ENCODE peak calls at places on chromosomes 13 and 19, in seven cellular contexts. One of them, this sample, is unnamed.

GRCh38 chr19:10669246-10669645 is 15.1 kb downstream of the ILF3 start:
- DNase-seq in pancreas: no peak
- DNase-seq in HS-27A: no peak
- DNase-seq in germinal center: no peak
- DNase-seq in natural killer cell: no peak
- DNase-seq in NCI-H748 treated with DMSO at 0.1 percent for 48 hours: no peak
- DNase-seq in choroid plexus epithelial cell: no peak
- DNase-seq in this sample: no peak

GRCh38 chr13:73341748-73342147 is 282.9 kb downstream of the KLF5 start:
- DNase-seq in pancreas: no peak
- DNase-seq in HS-27A: no peak
- DNase-seq in germinal center: no peak
- DNase-seq in natural killer cell: no peak
- DNase-seq in NCI-H748 treated with DMSO at 0.1 percent for 48 hours: no peak
- DNase-seq in choroid plexus epithelial cell: peak
- DNase-seq in this sample: no peak

GRCh38 chr19:6222884-6223283 is 56.9 kb downstream of the MLLT1 start:
- DNase-seq in pancreas: no peak
- DNase-seq in HS-27A: no peak
- DNase-seq in germinal center: no peak
- DNase-seq in natural killer cell: no peak
- DNase-seq in NCI-H748 treated with DMSO at 0.1 percent for 48 hours: no peak
- DNase-seq in choroid plexus epithelial cell: no peak
- DNase-seq in this sample: no peak

GRCh38 chr13:75236774-75237173 is 245.2 kb downstream of the TBC1D4 start:
- DNase-seq in pancreas: no peak
- DNase-seq in HS-27A: no peak
- DNase-seq in germinal center: no peak
- DNase-seq in natural killer cell: no peak
- DNase-seq in NCI-H748 treated with DMSO at 0.1 percent for 48 hours: no peak
- DNase-seq in choroid plexus epithelial cell: peak
- DNase-seq in this sample: no peak

GRCh38 chr19:27892500-27892899 is 1320.5 kb downstream of the UQCRFS1 start:
- DNase-seq in pancreas: no peak
- DNase-seq in HS-27A: no peak
- DNase-seq in germinal center: no peak
- DNase-seq in natural killer cell: no peak
- DNase-seq in NCI-H748 treated with DMSO at 0.1 percent for 48 hours: no peak
- DNase-seq in choroid plexus epithelial cell: no peak
- DNase-seq in this sample: no peak

GRCh38 chr19:28980236-28980868 is 232.6 kb downstream of the UQCRFS1 start:
- DNase-seq in pancreas: no peak
- DNase-seq in HS-27A: peak
- DNase-seq in germinal center: no peak
- DNase-seq in natural killer cell: no peak
- DNase-seq in NCI-H748 treated with DMSO at 0.1 percent for 48 hours: no peak
- DNase-seq in choroid plexus epithelial cell: peak
- DNase-seq in this sample: no peak

GRCh38 chr19:29680447-29680846 is 15.2 kb downstream of the PLEKHF1 start:
- DNase-seq in pancreas: no peak
- DNase-seq in HS-27A: no peak
- DNase-seq in germinal center: peak
- DNase-seq in natural killer cell: peak
- DNase-seq in NCI-H748 treated with DMSO at 0.1 percent for 48 hours: no peak
- DNase-seq in choroid plexus epithelial cell: no peak
- DNase-seq in this sample: no peak

GRCh38 chr19:29798783-29799182 is 13.0 kb upstream of the CCNE1 start:
- DNase-seq in pancreas: no peak
- DNase-seq in HS-27A: no peak
- DNase-seq in germinal center: no peak
- DNase-seq in natural killer cell: no peak
- DNase-seq in NCI-H748 treated with DMSO at 0.1 percent for 48 hours: no peak
- DNase-seq in choroid plexus epithelial cell: peak
- DNase-seq in this sample: no peak

GRCh38 chr13:39263033-39263432 is 224.8 kb downstream of the NHLRC3 start:
- DNase-seq in pancreas: no peak
- DNase-seq in HS-27A: no peak
- DNase-seq in germinal center: peak
- DNase-seq in natural killer cell: no peak
- DNase-seq in NCI-H748 treated with DMSO at 0.1 percent for 48 hours: peak
- DNase-seq in choroid plexus epithelial cell: peak
- DNase-seq in this sample: peak

GRCh38 chr13:28954810-28955209 is 134.7 kb downstream of the MTUS2 start:
- DNase-seq in pancreas: no peak
- DNase-seq in HS-27A: no peak
- DNase-seq in germinal center: no peak
- DNase-seq in natural killer cell: no peak
- DNase-seq in NCI-H748 treated with DMSO at 0.1 percent for 48 hours: no peak
- DNase-seq in choroid plexus epithelial cell: no peak
- DNase-seq in this sample: no peak

GRCh38 chr19:2223391-2223790 is 12.7 kb downstream of the PLEKHJ1 start:
- DNase-seq in pancreas: no peak
- DNase-seq in HS-27A: no peak
- DNase-seq in germinal center: peak
- DNase-seq in natural killer cell: no peak
- DNase-seq in NCI-H748 treated with DMSO at 0.1 percent for 48 hours: no peak
- DNase-seq in choroid plexus epithelial cell: no peak
- DNase-seq in this sample: no peak

GRCh38 chr13:80584785-80585184 is 243.9 kb upstream of the SPRY2 start:
- DNase-seq in pancreas: no peak
- DNase-seq in HS-27A: no peak
- DNase-seq in germinal center: no peak
- DNase-seq in natural killer cell: no peak
- DNase-seq in NCI-H748 treated with DMSO at 0.1 percent for 48 hours: no peak
- DNase-seq in choroid plexus epithelial cell: no peak
- DNase-seq in this sample: no peak

GRCh38 chr13:99442273-99442895 is 58.9 kb upstream of the TM9SF2 start:
- DNase-seq in pancreas: no peak
- DNase-seq in HS-27A: no peak
- DNase-seq in germinal center: peak
- DNase-seq in natural killer cell: no peak
- DNase-seq in NCI-H748 treated with DMSO at 0.1 percent for 48 hours: peak
- DNase-seq in choroid plexus epithelial cell: peak
- DNase-seq in this sample: peak

GRCh38 chr19:5115771-5116202 is 146.9 kb downstream of the KDM4B start:
- DNase-seq in pancreas: no peak
- DNase-seq in HS-27A: no peak
- DNase-seq in germinal center: no peak
- DNase-seq in natural killer cell: no peak
- DNase-seq in NCI-H748 treated with DMSO at 0.1 percent for 48 hours: no peak
- DNase-seq in choroid plexus epithelial cell: peak
- DNase-seq in this sample: no peak

GRCh38 chr13:71021810-71022422 is 845.1 kb downstream of the DACH1 start:
- DNase-seq in pancreas: no peak
- DNase-seq in HS-27A: no peak
- DNase-seq in germinal center: no peak
- DNase-seq in natural killer cell: no peak
- DNase-seq in NCI-H748 treated with DMSO at 0.1 percent for 48 hours: no peak
- DNase-seq in choroid plexus epithelial cell: no peak
- DNase-seq in this sample: no peak

GRCh38 chr13:49733181-49733951 is 42.1 kb upstream of the EBPL start:
- DNase-seq in pancreas: no peak
- DNase-seq in HS-27A: no peak
- DNase-seq in germinal center: no peak
- DNase-seq in natural killer cell: no peak
- DNase-seq in NCI-H748 treated with DMSO at 0.1 percent for 48 hours: no peak
- DNase-seq in choroid plexus epithelial cell: peak
- DNase-seq in this sample: no peak

GRCh38 chr13:46527237-46527636 is 25.7 kb upstream of the LRCH1 start:
- DNase-seq in pancreas: no peak
- DNase-seq in HS-27A: no peak
- DNase-seq in germinal center: no peak
- DNase-seq in natural killer cell: no peak
- DNase-seq in NCI-H748 treated with DMSO at 0.1 percent for 48 hours: no peak
- DNase-seq in choroid plexus epithelial cell: no peak
- DNase-seq in this sample: no peak

GRCh38 chr19:41194157-41194552 is 1.1 kb downstream of the CYP2S1 start:
- DNase-seq in pancreas: no peak
- DNase-seq in HS-27A: no peak
- DNase-seq in germinal center: no peak
- DNase-seq in natural killer cell: no peak
- DNase-seq in NCI-H748 treated with DMSO at 0.1 percent for 48 hours: no peak
- DNase-seq in choroid plexus epithelial cell: no peak
- DNase-seq in this sample: no peak

GRCh38 chr13:46386996-46387851 is at the start of gene RUBCNL:
- DNase-seq in pancreas: peak
- DNase-seq in HS-27A: no peak
- DNase-seq in germinal center: peak
- DNase-seq in natural killer cell: no peak
- DNase-seq in NCI-H748 treated with DMSO at 0.1 percent for 48 hours: peak
- DNase-seq in choroid plexus epithelial cell: no peak
- DNase-seq in this sample: no peak

GRCh38 chr13:95659500-95659899 is 15.0 kb upstream of the DZIP1 start:
- DNase-seq in pancreas: no peak
- DNase-seq in HS-27A: no peak
- DNase-seq in germinal center: no peak
- DNase-seq in natural killer cell: no peak
- DNase-seq in NCI-H748 treated with DMSO at 0.1 percent for 48 hours: no peak
- DNase-seq in choroid plexus epithelial cell: no peak
- DNase-seq in this sample: no peak

GRCh38 chr19:1854032-1854541 is 5.8 kb upstream of the REXO1 start:
- DNase-seq in pancreas: peak
- DNase-seq in HS-27A: no peak
- DNase-seq in germinal center: no peak
- DNase-seq in natural killer cell: no peak
- DNase-seq in NCI-H748 treated with DMSO at 0.1 percent for 48 hours: no peak
- DNase-seq in choroid plexus epithelial cell: no peak
- DNase-seq in this sample: no peak

GRCh38 chr13:63737418-63737817 is 2321.8 kb upstream of the PCDH20 start:
- DNase-seq in pancreas: peak
- DNase-seq in HS-27A: no peak
- DNase-seq in germinal center: no peak
- DNase-seq in natural killer cell: no peak
- DNase-seq in NCI-H748 treated with DMSO at 0.1 percent for 48 hours: no peak
- DNase-seq in choroid plexus epithelial cell: no peak
- DNase-seq in this sample: no peak

GRCh38 chr19:19214892-19215291 is 3.1 kb downstream of the NCAN start:
- DNase-seq in pancreas: peak
- DNase-seq in HS-27A: no peak
- DNase-seq in germinal center: no peak
- DNase-seq in natural killer cell: no peak
- DNase-seq in NCI-H748 treated with DMSO at 0.1 percent for 48 hours: no peak
- DNase-seq in choroid plexus epithelial cell: peak
- DNase-seq in this sample: no peak

GRCh38 chr13:66886248-66886647 is 343.9 kb downstream of the PCDH9 start:
- DNase-seq in pancreas: no peak
- DNase-seq in HS-27A: no peak
- DNase-seq in germinal center: no peak
- DNase-seq in natural killer cell: no peak
- DNase-seq in NCI-H748 treated with DMSO at 0.1 percent for 48 hours: no peak
- DNase-seq in choroid plexus epithelial cell: no peak
- DNase-seq in this sample: no peak

GRCh38 chr19:28051047-28051446 is 1161.9 kb downstream of the UQCRFS1 start:
- DNase-seq in pancreas: no peak
- DNase-seq in HS-27A: no peak
- DNase-seq in germinal center: no peak
- DNase-seq in natural killer cell: no peak
- DNase-seq in NCI-H748 treated with DMSO at 0.1 percent for 48 hours: no peak
- DNase-seq in choroid plexus epithelial cell: no peak
- DNase-seq in this sample: no peak

GRCh38 chr13:110373617-110374016 is 66.5 kb downstream of the COL4A2 start:
- DNase-seq in pancreas: no peak
- DNase-seq in HS-27A: no peak
- DNase-seq in germinal center: no peak
- DNase-seq in natural killer cell: no peak
- DNase-seq in NCI-H748 treated with DMSO at 0.1 percent for 48 hours: no peak
- DNase-seq in choroid plexus epithelial cell: no peak
- DNase-seq in this sample: no peak